ENCODE peak calls at places on chromosomes 5 and 9, in six cellular contexts. One of them, this sample, is unnamed.

GRCh38 chr9:108996653-108997052 is 16.6 kb downstream of the CTNNAL1 start:
- DNase-seq in cardiac muscle cell: no peak
- DNase-seq in GM20000: no peak
- DNase-seq in psoas muscle: no peak
- DNase-seq in foreskin fibroblast: no peak
- DNase-seq in bronchial epithelial cell: no peak
- DNase-seq in this sample: no peak

GRCh38 chr5:75048457-75048953 is 3.9 kb downstream of the GCNT4 start:
- DNase-seq in cardiac muscle cell: no peak
- DNase-seq in GM20000: peak; percentile 42
- DNase-seq in psoas muscle: no peak
- DNase-seq in foreskin fibroblast: peak; percentile 24
- DNase-seq in bronchial epithelial cell: no peak
- DNase-seq in this sample: no peak

GRCh38 chr5:172918421-172919371 is 40.5 kb upstream of the RPL26L1 start:
- DNase-seq in cardiac muscle cell: no peak
- DNase-seq in GM20000: no peak
- DNase-seq in psoas muscle: no peak
- DNase-seq in foreskin fibroblast: no peak
- DNase-seq in bronchial epithelial cell: no peak
- DNase-seq in this sample: no peak

GRCh38 chr5:7415123-7415522 is 19.2 kb downstream of the ADCY2 start:
- DNase-seq in cardiac muscle cell: no peak
- DNase-seq in GM20000: no peak
- DNase-seq in psoas muscle: peak; percentile 73
- DNase-seq in foreskin fibroblast: no peak
- DNase-seq in bronchial epithelial cell: no peak
- DNase-seq in this sample: no peak

GRCh38 chr5:57724836-57725235 is 242.2 kb upstream of the ACTBL2 start:
- DNase-seq in cardiac muscle cell: no peak
- DNase-seq in GM20000: no peak
- DNase-seq in psoas muscle: no peak
- DNase-seq in foreskin fibroblast: peak; percentile 57
- DNase-seq in bronchial epithelial cell: peak; percentile 75
- DNase-seq in this sample: no peak

GRCh38 chr5:103450333-103451061 is 112.1 kb downstream of the NUDT12 start:
- DNase-seq in cardiac muscle cell: no peak
- DNase-seq in GM20000: no peak
- DNase-seq in psoas muscle: no peak
- DNase-seq in foreskin fibroblast: peak; percentile 74
- DNase-seq in bronchial epithelial cell: peak; percentile 76
- DNase-seq in this sample: no peak

GRCh38 chr9:69975681-69976080 is 68.0 kb upstream of the MAMDC2 start:
- DNase-seq in cardiac muscle cell: no peak
- DNase-seq in GM20000: no peak
- DNase-seq in psoas muscle: no peak
- DNase-seq in foreskin fibroblast: no peak
- DNase-seq in bronchial epithelial cell: no peak
- DNase-seq in this sample: no peak

GRCh38 chr5:1032011-1032410 is 23.4 kb downstream of the NKD2 start:
- DNase-seq in cardiac muscle cell: no peak
- DNase-seq in GM20000: no peak
- DNase-seq in psoas muscle: no peak
- DNase-seq in foreskin fibroblast: no peak
- DNase-seq in bronchial epithelial cell: no peak
- DNase-seq in this sample: no peak

GRCh38 chr5:136006164-136006563 is 22.6 kb upstream of the TGFBI start:
- DNase-seq in cardiac muscle cell: no peak
- DNase-seq in GM20000: no peak
- DNase-seq in psoas muscle: peak; percentile 78
- DNase-seq in foreskin fibroblast: peak; percentile 47
- DNase-seq in bronchial epithelial cell: peak; percentile 46
- DNase-seq in this sample: no peak

GRCh38 chr9:125293134-125293533 is 31.5 kb downstream of the GAPVD1 start:
- DNase-seq in cardiac muscle cell: no peak
- DNase-seq in GM20000: no peak
- DNase-seq in psoas muscle: no peak
- DNase-seq in foreskin fibroblast: no peak
- DNase-seq in bronchial epithelial cell: peak; percentile 76
- DNase-seq in this sample: no peak

GRCh38 chr9:109017061-109017460 is 3.8 kb upstream of the CTNNAL1 start:
- DNase-seq in cardiac muscle cell: no peak
- DNase-seq in GM20000: no peak
- DNase-seq in psoas muscle: no peak
- DNase-seq in foreskin fibroblast: no peak
- DNase-seq in bronchial epithelial cell: no peak
- DNase-seq in this sample: no peak

GRCh38 chr5:58985759-58986158 is 402.9 kb downstream of the RAB3C start:
- DNase-seq in cardiac muscle cell: no peak
- DNase-seq in GM20000: no peak
- DNase-seq in psoas muscle: no peak
- DNase-seq in foreskin fibroblast: no peak
- DNase-seq in bronchial epithelial cell: no peak
- DNase-seq in this sample: no peak

GRCh38 chr9:107685399-107685798 is 195.8 kb upstream of the KLF4 start:
- DNase-seq in cardiac muscle cell: no peak
- DNase-seq in GM20000: no peak
- DNase-seq in psoas muscle: no peak
- DNase-seq in foreskin fibroblast: no peak
- DNase-seq in bronchial epithelial cell: no peak
- DNase-seq in this sample: no peak

GRCh38 chr9:15103321-15103720 is 193.1 kb upstream of the FREM1 start:
- DNase-seq in cardiac muscle cell: no peak
- DNase-seq in GM20000: no peak
- DNase-seq in psoas muscle: no peak
- DNase-seq in foreskin fibroblast: no peak
- DNase-seq in bronchial epithelial cell: no peak
- DNase-seq in this sample: no peak

GRCh38 chr5:129921204-129921603 is 16.9 kb downstream of the CHSY3 start:
- DNase-seq in cardiac muscle cell: no peak
- DNase-seq in GM20000: no peak
- DNase-seq in psoas muscle: no peak
- DNase-seq in foreskin fibroblast: no peak
- DNase-seq in bronchial epithelial cell: peak; percentile 20
- DNase-seq in this sample: no peak

GRCh38 chr9:111094433-111095421 is 56.5 kb upstream of the LPAR1 start:
- DNase-seq in cardiac muscle cell: no peak
- DNase-seq in GM20000: no peak
- DNase-seq in psoas muscle: no peak
- DNase-seq in foreskin fibroblast: peak; percentile 81
- DNase-seq in bronchial epithelial cell: peak; percentile 70
- DNase-seq in this sample: peak; percentile 45

GRCh38 chr5:169244812-169245211 is 56.1 kb downstream of the SLIT3 start:
- DNase-seq in cardiac muscle cell: no peak
- DNase-seq in GM20000: no peak
- DNase-seq in psoas muscle: no peak
- DNase-seq in foreskin fibroblast: no peak
- DNase-seq in bronchial epithelial cell: no peak
- DNase-seq in this sample: no peak

DNA sequence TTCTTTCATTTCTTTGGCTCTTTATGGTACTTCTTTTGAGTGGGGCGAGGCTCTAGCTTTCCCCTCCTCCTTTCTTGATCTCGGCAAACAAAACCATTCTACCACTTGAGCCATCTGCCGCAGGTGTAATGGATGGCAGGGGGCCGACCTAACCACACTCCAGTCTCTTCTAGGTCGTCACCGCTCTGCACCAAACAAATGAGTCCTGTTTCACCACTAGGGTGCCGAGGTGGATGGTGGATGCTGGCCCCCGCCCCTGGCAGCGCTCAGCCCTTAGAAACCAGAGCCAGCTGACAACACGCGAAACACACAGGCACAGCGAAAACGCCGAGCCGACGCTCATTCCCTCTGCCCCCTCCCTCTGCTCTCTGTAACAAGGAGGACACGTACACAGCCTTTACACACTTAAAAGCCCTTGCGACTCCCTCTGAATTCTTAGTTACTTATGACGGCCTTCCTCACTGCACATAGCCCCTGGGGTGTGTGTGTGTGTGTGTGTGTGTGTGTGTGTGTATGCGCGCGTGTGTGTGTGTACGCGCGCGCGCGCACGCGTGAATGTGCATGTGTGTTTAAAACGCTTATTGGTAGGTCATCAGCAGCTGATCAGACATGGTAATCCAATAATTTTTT is 199.4 kb downstream of the MEF2C start:
- DNase-seq in cardiac muscle cell: no peak
- DNase-seq in GM20000: no peak
- DNase-seq in psoas muscle: no peak
- DNase-seq in foreskin fibroblast: no peak
- DNase-seq in bronchial epithelial cell: no peak
- DNase-seq in this sample: no peak
- TF ChIP-seq CTCF in cardiac muscle cell: no peak
- TF ChIP-seq CTCF in GM20000: no peak
- TF ChIP-seq CTCF in psoas muscle: no peak
- TF ChIP-seq CTCF in foreskin fibroblast: no peak
- TF ChIP-seq CTCF in bronchial epithelial cell: no peak
- TF ChIP-seq CTCF in this sample: no peak

GRCh38 chr9:68844623-68845612 is 139.9 kb downstream of the PIP5K1B start:
- DNase-seq in cardiac muscle cell: peak; percentile 65
- DNase-seq in GM20000: peak; percentile 48
- DNase-seq in psoas muscle: no peak
- DNase-seq in foreskin fibroblast: no peak
- DNase-seq in bronchial epithelial cell: no peak
- DNase-seq in this sample: no peak
- TF ChIP-seq CTCF in cardiac muscle cell: peak; percentile 72
- TF ChIP-seq CTCF in GM20000: peak; percentile 36
- TF ChIP-seq CTCF in psoas muscle: peak; percentile 53
- TF ChIP-seq CTCF in foreskin fibroblast: peak; percentile 51
- TF ChIP-seq CTCF in bronchial epithelial cell: peak; percentile 45
- TF ChIP-seq CTCF in this sample: peak; percentile 51

GRCh38 chr5:39106332-39106731 is 32.1 kb upstream of the RICTOR start:
- DNase-seq in cardiac muscle cell: no peak
- DNase-seq in GM20000: no peak
- DNase-seq in psoas muscle: no peak
- DNase-seq in foreskin fibroblast: no peak
- DNase-seq in bronchial epithelial cell: peak; percentile 18
- DNase-seq in this sample: no peak
- TF ChIP-seq CTCF in cardiac muscle cell: peak; percentile 24
- TF ChIP-seq CTCF in GM20000: no peak
- TF ChIP-seq CTCF in psoas muscle: no peak
- TF ChIP-seq CTCF in foreskin fibroblast: peak; percentile 39
- TF ChIP-seq CTCF in bronchial epithelial cell: no peak
- TF ChIP-seq CTCF in this sample: peak; percentile 23

GRCh38 chr9:135657416-135657815 is 5.7 kb upstream of the LCN9 start:
- DNase-seq in cardiac muscle cell: no peak
- DNase-seq in GM20000: no peak
- DNase-seq in psoas muscle: no peak
- DNase-seq in foreskin fibroblast: no peak
- DNase-seq in bronchial epithelial cell: no peak
- DNase-seq in this sample: no peak

GRCh38 chr9:135661801-135662560 is 1.1 kb upstream of the LCN9 start:
- DNase-seq in cardiac muscle cell: peak; percentile 9
- DNase-seq in GM20000: no peak
- DNase-seq in psoas muscle: no peak
- DNase-seq in foreskin fibroblast: no peak
- DNase-seq in bronchial epithelial cell: no peak
- DNase-seq in this sample: no peak

GRCh38 chr9:135662758-135663450 is at the start of gene LCN9:
- DNase-seq in cardiac muscle cell: no peak
- DNase-seq in GM20000: no peak
- DNase-seq in psoas muscle: no peak
- DNase-seq in foreskin fibroblast: no peak
- DNase-seq in bronchial epithelial cell: no peak
- DNase-seq in this sample: no peak

GRCh38 chr9:135659252-135659651 is 3.9 kb upstream of the LCN9 start:
- DNase-seq in cardiac muscle cell: no peak
- DNase-seq in GM20000: no peak
- DNase-seq in psoas muscle: no peak
- DNase-seq in foreskin fibroblast: no peak
- DNase-seq in bronchial epithelial cell: no peak
- DNase-seq in this sample: no peak

DNA sequence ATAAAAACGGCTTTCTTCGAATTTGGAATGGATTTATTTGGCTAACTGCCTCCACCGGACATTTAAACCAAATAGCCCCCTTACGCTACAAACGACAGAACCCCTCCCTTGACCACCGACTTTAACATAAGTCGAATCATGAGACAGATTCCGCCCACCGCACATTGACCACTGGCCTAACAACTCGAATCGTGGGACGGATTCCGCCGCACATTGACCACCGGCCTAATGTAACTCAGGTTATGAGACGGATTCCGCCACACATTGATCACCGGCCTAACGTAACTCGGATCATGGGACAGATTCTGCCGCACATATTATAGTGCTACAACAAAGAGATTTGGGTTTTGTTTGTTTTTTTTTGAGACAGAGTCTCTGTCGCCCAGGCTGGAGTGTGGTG is 2.7 kb upstream of the LCN9 start:
- DNase-seq in cardiac muscle cell: no peak
- DNase-seq in GM20000: no peak
- DNase-seq in psoas muscle: no peak
- DNase-seq in foreskin fibroblast: no peak
- DNase-seq in bronchial epithelial cell: no peak
- DNase-seq in this sample: no peak
- TF ChIP-seq CTCF in cardiac muscle cell: no peak
- TF ChIP-seq CTCF in GM20000: no peak
- TF ChIP-seq CTCF in psoas muscle: no peak
- TF ChIP-seq CTCF in foreskin fibroblast: no peak
- TF ChIP-seq CTCF in bronchial epithelial cell: no peak
- TF ChIP-seq CTCF in this sample: no peak

DNA sequence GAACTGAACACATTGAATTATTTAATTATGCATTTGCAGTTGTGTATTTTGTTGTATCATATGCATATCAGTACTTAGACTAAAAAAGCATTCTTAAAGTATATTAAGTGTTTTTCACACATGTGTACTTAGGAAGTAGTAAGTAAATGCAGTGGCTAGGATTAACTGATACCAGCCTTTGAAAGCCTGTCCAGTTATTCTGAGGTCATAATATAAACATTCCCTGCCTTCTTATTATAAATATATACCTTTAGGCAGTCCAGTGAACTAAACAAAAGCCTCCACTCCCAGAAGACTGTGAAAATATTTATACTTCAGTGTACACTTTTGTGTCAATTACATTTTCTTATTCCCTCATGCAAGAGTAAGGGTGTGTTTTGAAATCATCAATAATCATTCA is 83.8 kb downstream of the TLE4 start:
- DNase-seq in cardiac muscle cell: no peak
- DNase-seq in GM20000: no peak
- DNase-seq in psoas muscle: no peak
- DNase-seq in foreskin fibroblast: no peak
- DNase-seq in bronchial epithelial cell: no peak
- DNase-seq in this sample: no peak
- TF ChIP-seq CTCF in cardiac muscle cell: no peak
- TF ChIP-seq CTCF in GM20000: no peak
- TF ChIP-seq CTCF in psoas muscle: no peak
- TF ChIP-seq CTCF in foreskin fibroblast: no peak
- TF ChIP-seq CTCF in bronchial epithelial cell: no peak
- TF ChIP-seq CTCF in this sample: no peak